ENCODE peak calls at places on chromosome 6, in four cellular contexts. A is lower leg skin, J is H1, Q is body of pancreas. P is an unnamed sample.

GRCh38 chr6:149235130-149235561 is 82.4 kb upstream of the TAB2 start:
- DNase-seq in J (no peak), Q (peak; percentile 77), A (no peak), P (no peak)

GRCh38 chr6:137271245-137272183 is 52.3 kb upstream of the IFNGR1 start:
- DNase-seq in A (no peak), Q (no peak), J (no peak), P (peak; percentile 34)

GRCh38 chr6:149077208-149077607 is 240.3 kb upstream of the TAB2 start:
- DNase-seq in A (no peak), J (no peak), Q (no peak), P (no peak)

GRCh38 chr6:67535946-67536345 is 1099.1 kb upstream of the ADGRB3 start:
- DNase-seq in Q (no peak), A (no peak), J (no peak), P (no peak)

GRCh38 chr6:37019065-37019450 is 13.6 kb downstream of the FGD2 start:
- DNase-seq in A (no peak), Q (peak; percentile 72), J (no peak), P (no peak)

GRCh38 chr6:20900396-20901160 is 366.3 kb downstream of the CDKAL1 start:
- DNase-seq in Q (no peak), A (no peak), J (no peak), P (no peak)

GRCh38 chr6:49541936-49542335 is 8.5 kb upstream of the C6orf141 start:
- DNase-seq in A (no peak), J (no peak), Q (peak; percentile 50), P (no peak)

GRCh38 chr6:107114872-107115694 is at the start of gene BEND3:
- DNase-seq in A (no peak), J (no peak), Q (peak; percentile 53), P (peak; percentile 77)

GRCh38 chr6:166418691-166419143 is 36.0 kb upstream of the MPC1 start:
- DNase-seq in Q (no peak), A (no peak), J (no peak), P (no peak)

GRCh38 chr6:56649053-56649769 is 6.5 kb upstream of the DST start:
- DNase-seq in Q (no peak), J (no peak), A (no peak), P (peak; percentile 18)

GRCh38 chr6:144317736-144318135 is 32.6 kb downstream of the UTRN start:
- DNase-seq in J (no peak), Q (no peak), A (no peak), P (no peak)

GRCh38 chr6:21826460-21826859 is 232.9 kb downstream of the SOX4 start:
- DNase-seq in A (no peak), Q (no peak), J (no peak), P (no peak)

GRCh38 chr6:142746524-142746923 is 198.5 kb downstream of the HIVEP2 start:
- DNase-seq in J (no peak), A (no peak), Q (peak; percentile 41), P (peak; percentile 1)

GRCh38 chr6:158272324-158272723 is 39.9 kb upstream of the TULP4 start:
- DNase-seq in Q (no peak), J (no peak), A (no peak), P (no peak)

GRCh38 chr6:135990855-135991464 is 139.5 kb downstream of the PDE7B start:
- DNase-seq in Q (no peak), A (no peak), J (no peak), P (no peak)

DNA sequence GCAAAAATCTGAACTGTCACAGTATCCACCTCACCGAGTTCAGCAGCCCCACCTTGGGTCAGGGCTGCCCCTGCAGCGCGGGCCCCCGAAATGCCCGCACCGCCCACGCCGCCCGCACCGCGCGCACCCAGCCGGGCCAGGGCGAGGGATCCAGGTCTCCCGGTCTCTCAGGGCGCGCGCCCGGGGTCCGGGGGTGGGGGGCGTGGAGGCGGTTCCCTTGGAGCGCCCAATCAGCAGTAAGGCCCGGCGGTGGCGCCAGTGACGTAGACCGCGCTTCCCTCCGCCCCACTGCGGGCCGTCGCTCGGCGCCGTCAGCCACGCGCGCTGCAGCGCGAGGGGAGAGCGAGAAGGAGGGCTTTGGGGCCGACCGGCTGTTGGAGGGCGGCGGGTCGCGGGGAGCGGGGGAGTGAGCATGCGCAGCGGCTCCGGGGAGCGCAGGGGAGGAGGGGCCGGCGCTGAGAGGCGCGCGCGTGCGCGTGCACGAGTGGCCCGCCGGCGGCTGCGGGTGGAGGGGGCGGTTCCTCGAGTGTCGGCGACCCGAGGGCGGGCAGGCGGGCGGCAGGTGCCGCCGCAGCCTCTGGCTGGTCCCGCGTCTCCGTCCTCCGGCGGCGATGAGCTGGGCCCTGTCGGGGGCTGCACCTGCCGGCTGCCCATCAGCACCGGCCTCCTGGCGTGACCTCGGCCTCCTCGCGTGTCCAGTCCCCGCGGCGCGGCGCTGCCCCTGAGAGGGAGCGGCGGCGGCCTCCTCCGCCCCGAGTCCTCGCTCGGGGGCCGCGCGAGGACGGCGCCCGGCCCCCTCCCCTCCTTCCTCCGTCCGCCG is at the start of gene TMEM170B:
- DNase-seq in J (no peak), A (peak; percentile 82), Q (peak; percentile 94), P (peak; percentile 88)
- TF ChIP-seq POLR2A in J (no peak), A (no peak), Q (peak; percentile 61), P (no peak)

GRCh38 chr6:25278914-25279747 is at the start of gene CARMIL1:
- DNase-seq in A (peak; percentile 73), J (peak; percentile 53), Q (peak; percentile 95), P (peak; percentile 80)
- TF ChIP-seq POLR2A in A (no peak), J (no peak), Q (peak; percentile 24), P (no peak)

GRCh38 chr6:292506-293184 is 358 bp downstream of the DUSP22 start:
- DNase-seq in J (no peak), Q (peak; percentile 75), A (peak; percentile 80), P (no peak)

GRCh38 chr6:291148-291696 is 1.1 kb upstream of the DUSP22 start:
- DNase-seq in Q (peak; percentile 62), J (no peak), A (no peak), P (no peak)

GRCh38 chr6:293185-294174 is 1.2 kb downstream of the DUSP22 start:
- DNase-seq in A (peak; percentile 65), J (no peak), Q (peak; percentile 47), P (no peak)

GRCh38 chr6:290111-290932 is 2.0 kb upstream of the DUSP22 start:
- DNase-seq in Q (no peak), A (no peak), J (no peak), P (no peak)

DNA sequence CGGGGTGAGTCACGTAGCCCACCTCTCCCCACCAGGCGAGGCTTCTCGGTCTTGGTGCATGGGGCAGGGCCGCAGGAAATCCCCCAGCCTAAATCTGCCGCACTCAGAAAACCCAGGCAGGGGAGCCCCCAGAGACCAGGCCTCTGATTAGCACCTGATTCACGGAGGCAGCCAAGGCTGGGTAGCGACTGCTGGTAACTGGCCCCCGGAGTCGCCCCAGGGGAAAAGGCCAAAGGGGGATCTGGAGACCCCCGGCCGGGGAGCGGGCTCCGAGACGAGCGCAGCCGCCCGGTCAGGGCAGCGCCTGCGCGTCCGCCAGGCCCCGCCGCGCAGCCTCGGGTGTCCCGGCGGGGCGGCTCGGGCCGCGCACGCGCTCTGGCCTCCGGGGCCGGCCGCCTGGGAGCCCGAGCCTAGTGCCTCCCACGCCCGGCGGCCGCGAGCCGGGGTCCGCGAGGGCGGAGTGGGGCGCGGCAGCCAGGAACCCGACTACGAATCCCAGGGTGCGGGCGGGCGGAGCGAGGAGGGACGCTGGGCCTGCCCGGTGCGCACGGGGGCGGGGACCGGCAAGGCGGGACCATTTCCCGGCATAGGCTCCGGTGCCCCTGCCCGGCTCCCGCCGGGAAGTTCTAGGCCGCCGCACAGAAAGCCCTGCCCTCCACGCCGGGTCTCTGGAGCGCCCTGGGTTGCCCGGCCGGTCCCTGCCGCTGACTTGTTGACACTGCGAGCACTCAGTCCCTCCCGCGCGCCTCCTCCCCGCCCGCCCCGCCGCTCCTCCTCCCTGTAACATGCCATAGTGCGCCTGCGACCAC is at the start of gene DUSP22:
- DNase-seq in J (no peak), Q (peak; percentile 92), A (peak; percentile 84), P (no peak)
- TF ChIP-seq POLR2A in J (no peak), Q (peak; percentile 81), A (no peak), P (peak; percentile 76)

GRCh38 chr6:43143235-43144124 is 27.6 kb upstream of the SRF start:
- DNase-seq in A (peak; percentile 74), J (peak; percentile 89), Q (peak; percentile 91), P (peak; percentile 87)
- TF ChIP-seq POLR2A in A (no peak), J (no peak), Q (no peak), P (no peak)

GRCh38 chr6:33008944-33009861 is at the start of gene HLA-DOA:
- DNase-seq in A (no peak), J (peak; percentile 69), Q (no peak), P (no peak)
- TF ChIP-seq POLR2A in A (no peak), J (no peak), Q (no peak), P (no peak)

P was measured in erythroblast.